ENCODE peak calls at places on chromosomes 6 and 20, in seven cellular contexts. R, J, D, Q, T, P and H are unnamed samples.

GRCh38 chr6:3616565-3617176 is 134.8 kb downstream of the PXDC1 start:
- DNase-seq in R (no peak), T (no peak), J (no peak), P (no peak), Q (no peak), D (no peak), H (no peak)

GRCh38 chr6:81054011-81054410 is 698.5 kb downstream of the TENT5A start:
- DNase-seq in T (no peak), Q (no peak), P (no peak), R (no peak), D (peak), J (no peak), H (no peak)

GRCh38 chr6:3329491-3330051 is 70.8 kb downstream of the PSMG4 start:
- DNase-seq in T (no peak), P (no peak), J (no peak), D (no peak), R (no peak), Q (no peak), H (no peak)

GRCh38 chr20:58436868-58437645 is 48.0 kb downstream of the VAPB start:
- DNase-seq in D (no peak), P (no peak), Q (no peak), J (no peak), T (no peak), R (no peak), H (no peak)

GRCh38 chr20:33392016-33392415 is 9.3 kb downstream of the CDK5RAP1 start:
- DNase-seq in T (peak), Q (peak), D (peak), J (no peak), P (peak), R (peak), H (peak)

GRCh38 chr6:127933852-127934840 is 33.3 kb upstream of the THEMIS start:
- DNase-seq in P (no peak), J (no peak), D (no peak), Q (peak), T (no peak), R (no peak), H (no peak)

GRCh38 chr20:31695849-31696804 is 26.5 kb downstream of the BCL2L1 start:
- DNase-seq in Q (no peak), T (peak), P (peak), J (no peak), R (peak), D (peak), H (no peak)

GRCh38 chr6:16704706-16705402 is 56.4 kb downstream of the ATXN1 start:
- DNase-seq in D (no peak), J (no peak), T (peak), R (no peak), Q (no peak), P (peak), H (no peak)

GRCh38 chr6:123771126-123771525 is 32.5 kb upstream of the NKAIN2 start:
- DNase-seq in R (no peak), T (no peak), Q (peak), J (no peak), D (no peak), P (no peak), H (no peak)

GRCh38 chr6:116012471-116012949 is 48.2 kb downstream of the FRK start:
- DNase-seq in Q (no peak), P (peak), R (no peak), D (no peak), T (peak), J (no peak), H (peak)

GRCh38 chr20:50311308-50312001 is 120.8 kb downstream of the CEBPB start:
- DNase-seq in D (no peak), R (no peak), J (no peak), P (no peak), Q (no peak), T (no peak), H (no peak)

GRCh38 chr6:21918081-21918480 is 324.5 kb downstream of the SOX4 start:
- DNase-seq in Q (no peak), D (no peak), T (no peak), R (no peak), J (no peak), P (no peak), H (no peak)

GRCh38 chr6:41343641-41344187 is 8.3 kb downstream of the NCR2 start:
- DNase-seq in J (no peak), D (no peak), P (no peak), R (no peak), T (no peak), Q (no peak), H (no peak)

GRCh38 chr6:26214826-26215199 is 127.6 kb downstream of the HFE start:
- DNase-seq in Q (no peak), T (no peak), J (no peak), R (no peak), D (no peak), P (no peak), H (no peak)

GRCh38 chr20:49214546-49214945 is 4.7 kb upstream of the DDX27 start:
- DNase-seq in P (no peak), J (no peak), D (no peak), Q (no peak), R (peak), T (no peak), H (no peak)

GRCh38 chr20:58710481-58711265 is 18.1 kb downstream of the NPEPL1 start:
- DNase-seq in D (no peak), T (no peak), P (no peak), J (no peak), R (no peak), Q (no peak), H (no peak)

GRCh38 chr20:1577906-1578305 is 20.4 kb upstream of the SIRPD start:
- DNase-seq in D (no peak), P (no peak), J (no peak), R (no peak), T (no peak), Q (no peak), H (no peak)

GRCh38 chr20:22623211-22623610 is 38.8 kb upstream of the FOXA2 start:
- DNase-seq in T (no peak), D (no peak), Q (peak), J (no peak), R (no peak), P (no peak), H (no peak)

GRCh38 chr6:41920921-41921711 is at the start of the genes BYSL and MED20:
- DNase-seq in P (peak), T (peak), J (peak), D (peak), R (peak), Q (peak), H (peak)

DNA sequence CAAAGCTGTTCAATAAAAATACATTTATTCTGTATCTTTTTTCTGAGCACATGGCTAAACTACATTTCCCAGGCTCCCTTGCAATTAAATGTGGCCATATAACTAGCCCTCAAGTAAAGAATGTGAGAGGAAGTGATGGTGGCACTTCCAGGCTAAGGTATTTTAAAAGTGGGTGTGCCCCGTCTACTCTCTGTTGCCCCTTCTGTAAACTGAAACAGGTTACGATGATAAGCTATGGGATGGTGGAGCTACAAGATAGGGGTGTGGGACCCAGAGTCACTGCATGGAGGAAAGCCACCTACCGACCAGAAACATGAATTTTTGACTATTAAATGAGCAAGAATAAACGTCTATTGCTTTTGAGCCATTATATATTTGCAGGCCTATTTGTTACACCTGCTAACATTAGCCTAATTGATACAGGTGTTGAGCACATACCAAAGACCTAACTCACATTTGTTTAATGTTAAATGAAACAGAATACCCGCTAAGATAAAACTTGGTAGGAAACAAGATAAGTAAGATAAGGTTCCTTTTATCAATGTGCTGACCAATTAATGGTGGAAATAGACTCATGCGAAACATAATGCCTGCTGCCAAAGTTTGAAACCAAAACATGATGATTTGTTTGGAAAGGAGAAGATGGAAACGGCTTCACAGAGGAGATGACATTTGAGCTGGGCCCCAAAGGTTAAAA is 3.0 kb downstream of the FYN start:
- DNase-seq in T (no peak), P (no peak), Q (peak), J (no peak), R (no peak), D (no peak), H (no peak)
- H3K4me3 ChIP-seq in T (no peak), P (no peak), Q (no peak), J (no peak), R (no peak), D (no peak), H (peak)

GRCh38 chr20:38159539-38159938 is 5.5 kb downstream of the TGM2 start:
- DNase-seq in Q (no peak), D (no peak), J (no peak), R (no peak), P (no peak), T (no peak), H (no peak)

GRCh38 chr20:38161412-38161774 is 3.7 kb downstream of the TGM2 start:
- DNase-seq in T (no peak), P (no peak), J (no peak), D (no peak), Q (no peak), R (no peak), H (no peak)

GRCh38 chr20:38158701-38159325 is 6.3 kb downstream of the TGM2 start:
- DNase-seq in D (no peak), R (no peak), J (no peak), Q (no peak), P (no peak), T (no peak), H (no peak)

GRCh38 chr20:38162149-38162548 is 2.9 kb downstream of the TGM2 start:
- DNase-seq in T (no peak), R (no peak), J (no peak), Q (no peak), P (no peak), D (no peak), H (no peak)

GRCh38 chr20:38159949-38160756 is 4.9 kb downstream of the TGM2 start:
- DNase-seq in T (no peak), J (no peak), R (no peak), Q (no peak), D (no peak), P (no peak), H (no peak)
- H3K4me3 ChIP-seq in T (no peak), J (no peak), R (no peak), Q (no peak), D (no peak), P (no peak), H (no peak)

DNA sequence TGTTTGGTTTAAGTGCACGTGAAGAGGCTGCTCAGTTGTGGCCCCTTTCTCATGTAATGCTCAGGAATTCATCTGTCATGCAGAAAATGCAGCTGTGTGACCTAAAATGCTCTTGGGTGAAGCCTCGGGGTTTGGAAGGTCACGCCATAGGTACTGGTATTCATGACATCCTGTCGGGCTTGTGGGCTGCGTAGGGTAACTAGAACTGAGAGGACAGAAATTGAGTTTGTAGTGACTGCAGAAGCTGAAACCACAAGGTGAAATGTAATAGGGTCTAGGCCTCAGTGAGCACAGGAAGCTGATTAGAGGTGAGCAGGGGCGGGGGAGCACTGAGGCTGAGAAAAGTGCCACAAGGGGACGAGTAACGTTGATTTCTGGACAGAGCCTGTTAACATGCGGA is 128.8 kb downstream of the SOBP start:
- DNase-seq in T (no peak), D (no peak), P (no peak), Q (no peak), R (no peak), J (no peak), H (no peak)
- H3K4me3 ChIP-seq in T (no peak), D (no peak), P (no peak), Q (no peak), R (no peak), J (no peak), H (no peak)

GRCh38 chr6:15264412-15264811 is 18.5 kb downstream of the JARID2 start:
- DNase-seq in J (no peak), T (no peak), D (no peak), R (no peak), Q (no peak), P (no peak), H (no peak)

GRCh38 chr6:15266423-15266996 is 20.6 kb downstream of the JARID2 start:
- DNase-seq in R (no peak), P (no peak), Q (peak), D (no peak), J (no peak), T (no peak), H (no peak)

GRCh38 chr6:15264902-15265761 is 19.3 kb downstream of the JARID2 start:
- DNase-seq in D (no peak), Q (no peak), J (no peak), P (peak), T (peak), R (peak), H (no peak)

GRCh38 chr6:15265787-15266186 is 19.9 kb downstream of the JARID2 start:
- DNase-seq in P (no peak), J (no peak), T (no peak), D (no peak), Q (no peak), R (no peak), H (no peak)

DNA sequence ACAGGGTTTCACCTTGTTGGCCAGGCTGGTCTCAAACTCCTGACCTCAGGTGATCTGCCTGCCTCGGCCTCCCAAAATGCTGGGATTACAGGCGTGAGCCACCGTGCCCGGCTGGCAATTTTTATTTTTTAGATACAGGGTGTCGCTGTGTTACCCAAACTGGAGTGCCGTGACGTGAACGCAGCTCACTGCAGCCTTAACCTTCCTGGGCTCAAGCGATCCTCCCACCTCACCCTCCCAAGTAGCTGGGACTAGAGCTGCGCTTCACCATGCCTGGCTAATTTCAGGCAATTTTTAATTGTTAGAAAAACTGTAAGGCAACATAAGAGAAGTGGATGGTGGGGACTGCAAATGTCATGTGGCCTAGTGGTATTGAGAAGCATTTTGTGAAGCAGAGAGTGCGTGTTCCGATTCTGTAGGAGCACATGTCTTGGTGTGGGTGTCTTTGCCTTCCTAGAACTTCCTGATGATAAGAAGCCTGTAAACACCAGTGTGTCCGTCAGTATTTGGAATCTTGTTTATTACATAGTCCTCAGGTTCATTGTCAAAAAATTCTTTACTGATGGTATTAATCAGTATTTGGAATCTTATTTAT is 18.0 kb downstream of the JARID2 start:
- DNase-seq in R (no peak), Q (no peak), T (no peak), J (no peak), P (no peak), D (no peak), H (no peak)
- H3K4me3 ChIP-seq in R (no peak), Q (no peak), T (no peak), J (no peak), P (no peak), D (no peak), H (no peak)

GRCh38 chr6:5763871-5764270 is 242.9 kb downstream of the NRN1 start:
- DNase-seq in D (no peak), Q (no peak), P (peak), T (no peak), R (peak), J (no peak), H (no peak)
- H3K4me3 ChIP-seq in D (no peak), Q (no peak), P (no peak), T (no peak), R (no peak), J (no peak), H (no peak)

GRCh38 chr6:160348552-160349441 is 619 bp downstream of the SLC22A3 start:
- DNase-seq in J (no peak), D (no peak), R (no peak), T (peak), P (peak), Q (peak), H (peak)
- H3K4me3 ChIP-seq in J (peak), D (peak), R (peak), T (peak), P (peak), Q (peak), H (peak)

GRCh38 chr6:142819603-142820335 is 125.2 kb downstream of the HIVEP2 start:
- DNase-seq in T (no peak), Q (peak), J (no peak), R (no peak), D (no peak), P (peak), H (peak)
- H3K4me3 ChIP-seq in T (no peak), Q (no peak), J (peak), R (peak), D (no peak), P (peak), H (peak)

DNA sequence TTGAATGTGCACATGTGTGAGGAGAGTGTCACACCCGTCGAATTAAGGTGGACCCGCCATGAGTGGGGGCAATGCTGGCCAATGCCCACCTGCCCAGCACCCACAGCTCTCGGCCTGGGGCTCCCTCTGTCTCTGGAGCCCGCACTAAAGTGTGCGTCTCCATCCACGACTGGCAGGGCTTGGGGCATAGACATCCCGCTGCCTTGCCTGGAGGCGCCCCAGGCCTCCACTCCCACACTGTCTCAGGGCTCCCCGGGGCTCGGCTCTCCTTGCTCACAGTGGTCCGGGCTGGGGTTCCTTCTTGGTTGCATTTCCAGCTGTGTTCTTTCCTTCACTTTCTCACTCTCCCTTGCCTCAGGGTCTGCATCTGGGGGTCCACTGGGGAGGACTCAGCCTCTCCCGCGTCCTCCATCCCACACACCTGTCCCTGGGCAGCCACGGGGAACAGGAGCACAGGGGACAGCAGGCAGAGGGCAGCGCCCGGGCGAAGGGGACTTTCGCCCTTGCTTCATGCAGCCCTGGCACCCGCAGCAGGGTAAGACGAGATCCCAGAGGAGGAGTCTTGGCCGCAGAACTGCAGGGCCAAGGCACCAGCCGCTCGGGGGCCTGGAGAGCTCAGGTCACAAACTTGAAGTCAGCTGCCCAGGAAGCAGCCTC is 20.1 kb upstream of the MRGBP start:
- DNase-seq in T (no peak), D (no peak), R (no peak), Q (no peak), J (no peak), P (no peak), H (no peak)
- H3K4me3 ChIP-seq in T (no peak), D (no peak), R (no peak), Q (no peak), J (no peak), P (no peak), H (no peak)

DNA sequence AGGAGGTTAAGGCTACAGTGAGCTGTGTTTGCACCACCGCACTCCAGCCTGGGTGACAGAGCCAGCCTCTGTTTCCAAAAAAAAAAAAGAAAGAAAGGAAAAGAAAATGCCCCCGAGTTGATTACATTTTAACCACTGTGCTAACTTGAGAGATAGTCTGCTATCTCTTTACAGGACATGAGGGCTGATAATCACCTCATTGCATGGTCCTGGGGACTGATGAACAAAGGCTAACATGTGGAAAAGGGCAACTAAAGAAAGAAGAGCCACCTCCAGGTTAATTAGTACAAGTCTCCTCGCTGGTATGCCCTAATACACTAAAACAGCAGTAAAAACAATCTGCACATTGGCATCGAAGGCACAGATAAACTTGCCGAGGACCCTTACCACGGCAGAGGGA is 4.2 kb upstream of the PLG start:
- DNase-seq in R (no peak), D (no peak), Q (no peak), J (no peak), T (no peak), P (no peak), H (no peak)
- H3K4me3 ChIP-seq in R (no peak), D (no peak), Q (no peak), J (no peak), T (no peak), P (no peak), H (no peak)